ENCODE peak calls at places on chromosomes 16 and 17, in six cellular contexts. One of them, this sample, is unnamed.

GRCh38 chr17:2683912-2684311 is 27.7 kb downstream of the CLUH start:
- DNase-seq in MCF 10A: no peak
- DNase-seq in iris pigment epithelial cell: peak
- DNase-seq in T-cell: no peak
- DNase-seq in GM12891: no peak
- DNase-seq in fibroblast of mammary gland: no peak
- DNase-seq in this sample: no peak

GRCh38 chr17:42541041-42541833 is 5.2 kb downstream of the NAGLU start:
- DNase-seq in iris pigment epithelial cell: no peak
- DNase-seq in fibroblast of mammary gland: no peak
- DNase-seq in T-cell: no peak
- DNase-seq in MCF 10A: peak
- DNase-seq in GM12891: no peak
- DNase-seq in this sample: no peak

GRCh38 chr17:30920282-30920681 is 1.5 kb upstream of the ADAP2 start:
- DNase-seq in T-cell: no peak
- DNase-seq in fibroblast of mammary gland: no peak
- DNase-seq in GM12891: no peak
- DNase-seq in MCF 10A: no peak
- DNase-seq in iris pigment epithelial cell: peak
- DNase-seq in this sample: no peak

GRCh38 chr17:49022391-49022941 is 25.3 kb downstream of the IGF2BP1 start:
- DNase-seq in MCF 10A: peak
- DNase-seq in iris pigment epithelial cell: peak
- DNase-seq in T-cell: no peak
- DNase-seq in GM12891: no peak
- DNase-seq in fibroblast of mammary gland: no peak
- DNase-seq in this sample: no peak

GRCh38 chr16:11377156-11377555 is 31.9 kb downstream of the RMI2 start:
- DNase-seq in MCF 10A: no peak
- DNase-seq in T-cell: no peak
- DNase-seq in fibroblast of mammary gland: peak
- DNase-seq in GM12891: no peak
- DNase-seq in iris pigment epithelial cell: no peak
- DNase-seq in this sample: no peak

GRCh38 chr16:65122974-65123845 is 1.3 kb upstream of the CDH11 start:
- DNase-seq in MCF 10A: no peak
- DNase-seq in iris pigment epithelial cell: peak
- DNase-seq in fibroblast of mammary gland: peak
- DNase-seq in GM12891: no peak
- DNase-seq in T-cell: no peak
- DNase-seq in this sample: no peak

GRCh38 chr16:50842589-50842988 is 100.7 kb downstream of the CYLD start:
- DNase-seq in T-cell: no peak
- DNase-seq in fibroblast of mammary gland: no peak
- DNase-seq in GM12891: no peak
- DNase-seq in iris pigment epithelial cell: no peak
- DNase-seq in MCF 10A: no peak
- DNase-seq in this sample: no peak

GRCh38 chr16:23924138-23924537 is 88.4 kb downstream of the PRKCB start:
- DNase-seq in fibroblast of mammary gland: no peak
- DNase-seq in iris pigment epithelial cell: no peak
- DNase-seq in GM12891: no peak
- DNase-seq in T-cell: no peak
- DNase-seq in MCF 10A: no peak
- DNase-seq in this sample: no peak

GRCh38 chr17:61470530-61471136 is 18.4 kb downstream of the TBX4 start:
- DNase-seq in T-cell: no peak
- DNase-seq in fibroblast of mammary gland: no peak
- DNase-seq in MCF 10A: no peak
- DNase-seq in GM12891: no peak
- DNase-seq in iris pigment epithelial cell: no peak
- DNase-seq in this sample: no peak

GRCh38 chr16:81550412-81550768 is 105.8 kb downstream of the CMIP start:
- DNase-seq in fibroblast of mammary gland: no peak
- DNase-seq in MCF 10A: no peak
- DNase-seq in GM12891: no peak
- DNase-seq in iris pigment epithelial cell: no peak
- DNase-seq in T-cell: no peak
- DNase-seq in this sample: no peak

GRCh38 chr16:67115649-67116048 is 5.9 kb downstream of the PHAF1 start:
- DNase-seq in GM12891: no peak
- DNase-seq in iris pigment epithelial cell: peak
- DNase-seq in fibroblast of mammary gland: peak
- DNase-seq in T-cell: no peak
- DNase-seq in MCF 10A: peak
- DNase-seq in this sample: peak

GRCh38 chr17:32894245-32894644 is 17.3 kb upstream of the MYO1D start:
- DNase-seq in GM12891: no peak
- DNase-seq in iris pigment epithelial cell: no peak
- DNase-seq in MCF 10A: no peak
- DNase-seq in T-cell: no peak
- DNase-seq in fibroblast of mammary gland: no peak
- DNase-seq in this sample: no peak

GRCh38 chr16:10749680-10750035 is 6.0 kb downstream of the NUBP1 start:
- DNase-seq in fibroblast of mammary gland: peak
- DNase-seq in T-cell: no peak
- DNase-seq in GM12891: no peak
- DNase-seq in iris pigment epithelial cell: peak
- DNase-seq in MCF 10A: no peak
- DNase-seq in this sample: no peak

GRCh38 chr17:78343433-78344201 is 16.3 kb downstream of the SOCS3 start:
- DNase-seq in MCF 10A: peak
- DNase-seq in iris pigment epithelial cell: no peak
- DNase-seq in GM12891: no peak
- DNase-seq in T-cell: peak
- DNase-seq in fibroblast of mammary gland: no peak
- DNase-seq in this sample: no peak

GRCh38 chr17:77571141-77571540 is 387.4 kb upstream of the TNRC6C start:
- DNase-seq in GM12891: no peak
- DNase-seq in T-cell: no peak
- DNase-seq in fibroblast of mammary gland: no peak
- DNase-seq in iris pigment epithelial cell: no peak
- DNase-seq in MCF 10A: no peak
- DNase-seq in this sample: no peak

GRCh38 chr17:66436643-66437042 is 134.2 kb downstream of the PRKCA start:
- DNase-seq in GM12891: no peak
- DNase-seq in fibroblast of mammary gland: no peak
- DNase-seq in MCF 10A: no peak
- DNase-seq in iris pigment epithelial cell: no peak
- DNase-seq in T-cell: no peak
- DNase-seq in this sample: no peak

GRCh38 chr17:16486373-16487250 is 5.4 kb downstream of the LRRC75A start:
- DNase-seq in GM12891: no peak
- DNase-seq in fibroblast of mammary gland: peak
- DNase-seq in T-cell: no peak
- DNase-seq in iris pigment epithelial cell: peak
- DNase-seq in MCF 10A: peak
- DNase-seq in this sample: peak

GRCh38 chr16:85614338-85615013 is 1.4 kb downstream of the GSE1 start:
- DNase-seq in GM12891: no peak
- DNase-seq in T-cell: no peak
- DNase-seq in iris pigment epithelial cell: no peak
- DNase-seq in fibroblast of mammary gland: no peak
- DNase-seq in MCF 10A: peak
- DNase-seq in this sample: no peak

GRCh38 chr17:36500745-36501225 is 14.3 kb downstream of the ZNHIT3 start:
- DNase-seq in T-cell: no peak
- DNase-seq in GM12891: no peak
- DNase-seq in iris pigment epithelial cell: no peak
- DNase-seq in fibroblast of mammary gland: no peak
- DNase-seq in MCF 10A: no peak
- DNase-seq in this sample: no peak

GRCh38 chr17:66165537-66166123 is 26.3 kb downstream of the CEP112 start:
- DNase-seq in fibroblast of mammary gland: peak
- DNase-seq in T-cell: peak
- DNase-seq in MCF 10A: peak
- DNase-seq in iris pigment epithelial cell: peak
- DNase-seq in GM12891: no peak
- DNase-seq in this sample: peak

GRCh38 chr16:75262104-75262799 is 10.8 kb upstream of the BCAR1 start:
- DNase-seq in T-cell: no peak
- DNase-seq in iris pigment epithelial cell: peak
- DNase-seq in GM12891: no peak
- DNase-seq in fibroblast of mammary gland: peak
- DNase-seq in MCF 10A: no peak
- DNase-seq in this sample: no peak

GRCh38 chr17:43905985-43906852 is 1.1 kb downstream of the MPP2 start:
- DNase-seq in T-cell: peak
- DNase-seq in MCF 10A: no peak
- DNase-seq in iris pigment epithelial cell: peak
- DNase-seq in fibroblast of mammary gland: peak
- DNase-seq in GM12891: no peak
- DNase-seq in this sample: no peak

GRCh38 chr16:73365010-73365409 is 317.1 kb upstream of the ZFHX3 start:
- DNase-seq in iris pigment epithelial cell: peak
- DNase-seq in MCF 10A: no peak
- DNase-seq in GM12891: no peak
- DNase-seq in fibroblast of mammary gland: no peak
- DNase-seq in T-cell: no peak
- DNase-seq in this sample: no peak

GRCh38 chr17:7029096-7029495 is 6.2 kb downstream of the BCL6B start:
- DNase-seq in fibroblast of mammary gland: no peak
- DNase-seq in GM12891: no peak
- DNase-seq in T-cell: no peak
- DNase-seq in MCF 10A: no peak
- DNase-seq in iris pigment epithelial cell: no peak
- DNase-seq in this sample: no peak